ENCODE peak calls at places on chromosome 19, in four cellular contexts. M is SK-N-SH, G is HepG2, L is GM12878. X is an unnamed sample.

GRCh38 chr19:31177230-31177629 is 172.0 kb downstream of the TSHZ3 start:
- DNase-seq in L (no peak), M (no peak), G (no peak), X (no peak)

GRCh38 chr19:33405491-33406461 is 32.3 kb downstream of the CEBPG start:
- DNase-seq in G (no peak), M (peak), L (no peak), X (no peak)

GRCh38 chr19:17647071-17648020 is 40.8 kb downstream of the UNC13A start:
- DNase-seq in G (no peak), M (peak), L (no peak), X (peak)

GRCh38 chr19:35236638-35237400 is 8.3 kb upstream of the FAM187B start:
- DNase-seq in M (no peak), L (no peak), G (no peak), X (no peak)

GRCh38 chr19:49676136-49676689 is 858 bp upstream of the PRMT1 start:
- DNase-seq in G (peak), M (peak), L (peak), X (peak)

GRCh38 chr19:28961772-28962500 is 251.0 kb downstream of the UQCRFS1 start:
- DNase-seq in L (no peak), G (no peak), M (no peak), X (no peak)

GRCh38 chr19:32830231-32831014 is 39.1 kb downstream of the SLC7A9 start:
- DNase-seq in G (no peak), L (no peak), M (no peak), X (no peak)

GRCh38 chr19:38653028-38653571 is 5.7 kb downstream of the ACTN4 start:
- DNase-seq in M (no peak), G (peak), L (no peak), X (no peak)

GRCh38 chr19:35066691-35067563 is 25.4 kb downstream of the HPN start:
- DNase-seq in G (peak), M (peak), L (peak), X (peak)

GRCh38 chr19:15563325-15563794 is 51.7 kb upstream of the CYP4F8 start:
- DNase-seq in L (no peak), G (peak), M (peak), X (peak)

GRCh38 chr19:56119585-56119978 is 1.5 kb downstream of the ZNF787 start:
- DNase-seq in M (peak), G (peak), L (no peak), X (no peak)

GRCh38 chr19:1156830-1157615 is 17.0 kb downstream of the SBNO2 start:
- DNase-seq in M (no peak), G (no peak), L (no peak), X (no peak)
- TF ChIP-seq ZBTB33 in M (no peak), G (no peak), L (no peak), X (no peak)

GRCh38 chr19:40614595-40615411 is 13.6 kb downstream of the LTBP4 start:
- DNase-seq in G (no peak), M (peak), L (peak), X (peak)
- TF ChIP-seq SMC3 in G (no peak), M (no peak), L (no peak), X (no peak)

DNA sequence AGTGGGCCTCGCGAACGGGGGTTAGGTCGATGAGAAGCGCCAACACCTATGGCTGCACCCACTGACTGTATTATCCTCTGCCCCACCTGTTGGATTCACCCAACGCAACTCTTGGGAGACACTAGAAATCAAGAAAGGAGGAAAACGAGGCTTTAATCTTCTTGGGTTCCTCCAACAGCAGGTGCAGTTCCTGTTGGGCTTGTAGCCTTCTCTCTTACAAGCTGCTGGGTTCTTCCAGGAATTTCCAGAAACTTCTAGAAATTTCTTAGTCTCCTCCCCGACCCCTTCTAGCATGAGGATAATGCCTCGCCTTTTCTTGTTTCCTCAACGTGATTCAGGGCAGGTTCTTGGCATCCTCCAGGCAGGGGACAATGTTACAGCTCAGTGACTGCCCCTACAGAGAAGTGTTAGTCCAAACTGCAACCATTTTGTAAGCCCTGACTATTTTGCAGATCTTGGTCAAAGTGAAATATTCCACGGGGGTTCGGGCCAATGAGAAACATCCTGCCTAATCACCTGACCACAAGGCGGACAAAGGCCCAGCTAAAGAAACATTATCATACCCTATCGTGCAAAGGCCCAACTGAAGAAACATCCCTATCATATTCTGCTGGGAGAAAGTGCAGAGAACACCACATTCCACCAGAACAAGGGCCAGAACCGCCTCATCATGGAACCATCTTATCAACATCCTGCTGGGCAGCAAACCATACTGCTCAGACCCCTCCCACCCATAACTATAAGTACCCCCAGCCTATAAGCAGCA is 598 bp upstream of the PNMA8A start:
- DNase-seq in M (no peak), G (no peak), L (no peak), X (peak)
- TF ChIP-seq TAF1 in M (no peak), G (no peak), L (no peak), X (no peak)

GRCh38 chr19:13014101-13014920 is 19.0 kb downstream of the NFIX start:
- DNase-seq in M (no peak), G (no peak), L (no peak), X (no peak)

GRCh38 chr19:13011653-13012389 is 16.5 kb downstream of the NFIX start:
- DNase-seq in M (no peak), G (no peak), L (no peak), X (peak)

GRCh38 chr19:13012390-13012689 is 17.1 kb downstream of the NFIX start:
- DNase-seq in L (no peak), G (no peak), M (no peak), X (no peak)

GRCh38 chr19:13013649-13014048 is 18.4 kb downstream of the NFIX start:
- DNase-seq in M (no peak), L (no peak), G (no peak), X (no peak)

DNA sequence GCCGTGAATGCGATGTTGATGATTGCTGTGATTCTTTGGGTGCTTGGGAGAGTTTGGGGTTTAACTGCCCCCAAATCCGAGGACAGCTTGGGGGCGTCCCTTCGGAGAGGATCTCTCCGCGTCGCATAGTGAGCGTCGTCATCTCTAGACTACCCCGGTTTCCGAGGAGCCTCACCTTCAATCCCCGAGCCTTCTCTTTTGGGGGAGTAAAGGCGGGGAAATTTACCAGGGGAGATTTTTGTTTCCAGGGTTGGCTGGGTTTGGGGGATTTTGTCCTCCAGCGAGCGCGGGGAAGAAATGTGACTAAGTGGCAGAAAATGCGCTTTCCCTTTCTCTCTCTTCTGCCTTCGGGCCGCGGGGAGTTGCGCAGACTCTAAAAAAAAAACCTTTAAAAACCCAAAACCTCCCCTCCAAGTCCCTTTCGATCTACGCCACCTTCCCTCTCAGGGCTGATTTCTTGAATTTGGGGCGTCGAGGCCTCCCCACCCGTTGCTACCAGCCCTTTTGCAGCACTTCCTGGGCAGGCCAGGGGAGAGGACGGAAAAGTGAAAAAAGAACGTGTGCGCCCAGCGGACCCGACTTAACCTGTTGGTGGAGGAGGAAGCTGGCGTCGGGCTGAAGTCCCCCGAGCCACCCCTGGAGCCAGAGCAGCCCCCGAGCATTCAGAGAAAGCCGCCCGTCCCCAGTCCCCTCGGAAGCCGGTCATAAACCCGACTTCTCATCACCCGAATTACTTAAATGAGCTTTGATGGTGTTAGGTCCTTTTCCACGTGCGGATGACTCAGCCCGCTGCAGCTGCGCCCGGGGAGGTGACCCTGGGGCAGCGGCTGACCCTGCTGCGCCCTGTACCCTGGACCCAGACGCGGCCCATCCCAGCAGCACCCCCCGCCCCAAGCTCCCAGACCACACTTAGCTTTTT is 17.7 kb downstream of the NFIX start:
- DNase-seq in G (peak), L (no peak), M (no peak), X (peak)
- TF ChIP-seq ZBTB33 in G (peak), L (no peak), M (no peak), X (peak)

DNA sequence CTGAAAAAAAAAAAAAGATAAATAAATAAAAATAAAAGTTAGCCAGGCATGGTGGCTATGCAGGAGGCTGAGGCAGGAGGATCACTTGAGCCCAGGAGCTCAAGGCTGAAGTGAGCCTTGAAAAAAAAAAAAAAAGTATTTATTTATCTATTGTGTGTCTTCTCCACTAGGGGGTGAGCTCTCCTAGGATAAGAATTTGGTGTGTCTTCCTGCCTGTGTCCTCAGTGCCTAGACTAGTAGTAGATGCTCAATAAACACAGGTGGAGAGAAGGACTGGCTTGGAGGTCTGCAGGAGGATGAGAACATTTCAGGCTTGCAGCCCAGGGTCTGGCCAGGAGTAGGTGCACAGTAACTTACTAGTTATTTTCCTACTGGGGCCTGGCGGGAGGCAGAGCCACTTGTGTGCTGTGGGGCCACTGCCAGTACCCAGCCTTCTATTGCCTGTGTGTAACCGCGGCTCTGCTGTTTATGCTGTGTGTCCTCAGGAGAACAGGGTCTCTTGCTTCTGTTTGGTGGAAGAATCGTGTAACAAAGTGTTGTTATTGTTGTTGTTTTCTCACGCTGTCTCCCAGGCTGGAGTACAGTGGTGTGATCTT is 5.4 kb downstream of the LMTK3 start:
- DNase-seq in L (no peak), G (peak), M (peak), X (peak)
- TF ChIP-seq SMC3 in L (peak), G (peak), M (peak), X (peak)